ENCODE peak calls at places on chromosomes 4 and X, in seven cellular contexts. Z, G, M, J, D, O and C are unnamed samples.

GRCh38 chr4:65880594-65880993 is 210.3 kb upstream of the EPHA5 start:
- DNase-seq in Z (no peak), G (peak; percentile 3), M (no peak), J (no peak), D (no peak), O (no peak), C (no peak)

GRCh38 chr4:92265066-92265465 is 38.7 kb upstream of the GRID2 start:
- DNase-seq in Z (peak; percentile 4), G (no peak), M (no peak), J (no peak), D (no peak), O (no peak), C (no peak)

GRCh38 chrX:133987188-133987587 is 1.8 kb upstream of the GPC3 start:
- DNase-seq in Z (no peak), G (no peak), M (no peak), J (no peak), D (no peak), O (no peak), C (no peak)

GRCh38 chrX:107482046-107482445 is 32.6 kb downstream of the FRMPD3 start:
- DNase-seq in Z (no peak), G (no peak), M (no peak), J (no peak), D (no peak), O (no peak), C (no peak)

GRCh38 chrX:7145454-7145853 is 2.1 kb upstream of the STS start:
- DNase-seq in Z (peak; percentile 32), G (no peak), M (no peak), J (no peak), D (no peak), O (no peak), C (peak; percentile 31)

GRCh38 chr4:144967161-144967560 is 130.8 kb downstream of the ANAPC10 start:
- DNase-seq in Z (no peak), G (no peak), M (no peak), J (no peak), D (no peak), O (no peak), C (no peak)

GRCh38 chr4:102640669-102641068 is 120.1 kb downstream of the MANBA start:
- DNase-seq in Z (peak; percentile 78), G (peak; percentile 73), M (no peak), J (peak; percentile 60), D (no peak), O (no peak), C (peak; percentile 47)

GRCh38 chr4:156291317-156291716 is 337.7 kb upstream of the CTSO start:
- DNase-seq in Z (peak; percentile 34), G (peak; percentile 60), M (no peak), J (peak; percentile 51), D (no peak), O (no peak), C (peak; percentile 52)

GRCh38 chr4:67871867-67872266 is 11.9 kb downstream of the TMPRSS11D start:
- DNase-seq in Z (peak; percentile 60), G (peak; percentile 76), M (no peak), J (peak; percentile 63), D (no peak), O (no peak), C (peak; percentile 59)

GRCh38 chr4:133152330-133152791 is 3.3 kb downstream of the PCDH10 start:
- DNase-seq in Z (no peak), G (no peak), M (no peak), J (no peak), D (no peak), O (peak; percentile 4), C (no peak)

GRCh38 chr4:126495163-126495752 is 1137.5 kb upstream of the INTU start:
- DNase-seq in Z (no peak), G (no peak), M (no peak), J (no peak), D (no peak), O (no peak), C (no peak)

GRCh38 chr4:137980641-137981040 is 261.5 kb downstream of the SLC7A11 start:
- DNase-seq in Z (no peak), G (no peak), M (no peak), J (no peak), D (no peak), O (no peak), C (no peak)

GRCh38 chr4:79042079-79042674 is 102.9 kb upstream of the PAQR3 start:
- DNase-seq in Z (peak; percentile 50), G (peak; percentile 40), M (no peak), J (peak; percentile 23), D (peak; percentile 9), O (no peak), C (peak; percentile 11)

GRCh38 chr4:120554086-120554485 is 368.4 kb downstream of the PRDM5 start:
- DNase-seq in Z (no peak), G (no peak), M (no peak), J (no peak), D (no peak), O (no peak), C (no peak)

GRCh38 chr4:13851541-13851940 is 224.0 kb upstream of the BOD1L1 start:
- DNase-seq in Z (no peak), G (no peak), M (no peak), J (no peak), D (no peak), O (no peak), C (no peak)

GRCh38 chr4:21649691-21650090 is 298.9 kb downstream of the KCNIP4 start:
- DNase-seq in Z (peak; percentile 19), G (no peak), M (no peak), J (no peak), D (no peak), O (no peak), C (no peak)

GRCh38 chr4:98267498-98267897 is 6.3 kb downstream of the RAP1GDS1 start:
- DNase-seq in Z (no peak), G (no peak), M (no peak), J (no peak), D (no peak), O (no peak), C (no peak)

GRCh38 chr4:48635310-48635709 is 144.8 kb downstream of the FRYL start:
- DNase-seq in Z (no peak), G (peak; percentile 46), M (no peak), J (peak; percentile 37), D (no peak), O (no peak), C (peak; percentile 59)

GRCh38 chrX:23944234-23944633 is 36.4 kb downstream of the CXorf58 start:
- DNase-seq in Z (no peak), G (no peak), M (no peak), J (no peak), D (no peak), O (no peak), C (no peak)

GRCh38 chrX:135295238-135295943 is 13.9 kb upstream of the ETDC start:
- DNase-seq in Z (peak; percentile 25), G (peak; percentile 25), M (peak; percentile 28), J (no peak), D (no peak), O (peak; percentile 8), C (peak; percentile 3)

GRCh38 chrX:9847071-9847470 is 60.8 kb downstream of the SHROOM2 start:
- DNase-seq in Z (peak; percentile 79), G (peak; percentile 81), M (no peak), J (peak; percentile 25), D (peak; percentile 49), O (no peak), C (peak; percentile 37)

GRCh38 chr4:16914208-16914607 is 15.8 kb upstream of the LDB2 start:
- DNase-seq in Z (no peak), G (peak; percentile 34), M (no peak), J (peak; percentile 51), D (peak; percentile 1), O (no peak), C (peak; percentile 55)

GRCh38 chr4:163382178-163382869 is 38.6 kb downstream of the NPY5R start:
- DNase-seq in Z (no peak), G (no peak), M (no peak), J (no peak), D (no peak), O (no peak), C (no peak)

DNA sequence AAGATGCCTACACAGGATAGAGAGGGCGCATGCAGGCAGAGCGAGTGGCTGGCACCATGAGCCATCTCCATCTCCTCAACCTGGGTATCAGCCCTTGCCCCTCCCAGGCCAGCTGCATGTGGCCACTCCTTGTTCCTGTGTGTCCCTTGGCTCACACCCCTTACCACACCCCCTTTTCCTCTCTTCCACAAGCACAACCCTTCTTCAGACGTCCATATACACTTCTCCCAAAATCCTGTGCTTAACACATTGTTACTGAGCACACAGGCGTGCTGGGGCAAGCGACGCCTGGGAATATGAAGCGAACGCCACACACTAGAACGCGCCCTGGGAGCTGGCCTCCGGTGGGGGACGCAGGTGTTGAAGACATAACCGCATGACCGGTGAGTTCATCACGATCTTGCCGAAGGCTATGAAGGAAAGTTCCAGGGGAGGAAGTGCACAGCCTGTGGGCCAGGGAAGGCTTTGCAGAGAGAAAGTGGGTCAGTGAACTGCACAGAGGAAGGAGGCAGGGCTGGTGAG is 19.1 kb upstream of the KIAA0232 start:
- DNase-seq in Z (no peak), G (no peak), M (no peak), J (no peak), D (no peak), O (no peak), C (no peak)
- TF ChIP-seq CTCF in Z (peak; percentile 37), G (peak; percentile 15), M (no peak), J (no peak), D (no peak), O (no peak), C (peak; percentile 24)

DNA sequence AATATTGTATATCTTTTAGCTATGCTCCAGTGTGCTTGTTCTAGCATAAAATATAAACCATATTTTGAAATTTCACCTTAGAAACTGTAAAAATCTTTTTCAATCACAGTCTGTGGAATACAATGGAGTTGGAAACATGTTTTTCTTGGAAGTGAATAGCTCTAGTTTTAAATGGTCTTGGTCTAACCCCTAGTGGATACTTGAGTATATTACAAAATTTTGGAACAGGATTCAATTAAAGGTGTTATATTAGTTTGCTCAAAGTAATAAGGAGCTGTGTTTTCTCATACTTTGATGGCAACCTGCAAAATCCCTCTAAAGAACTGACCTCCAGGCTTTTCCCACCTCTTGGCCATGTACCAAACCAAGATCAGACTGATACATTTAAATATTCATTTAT is 48.2 kb downstream of the STK26 start:
- DNase-seq in Z (peak; percentile 27), G (peak; percentile 36), M (no peak), J (no peak), D (no peak), O (no peak), C (peak; percentile 12)
- TF ChIP-seq CTCF in Z (peak; percentile 40), G (peak; percentile 12), M (peak; percentile 44), J (peak; percentile 51), D (no peak), O (no peak), C (peak; percentile 33)

DNA sequence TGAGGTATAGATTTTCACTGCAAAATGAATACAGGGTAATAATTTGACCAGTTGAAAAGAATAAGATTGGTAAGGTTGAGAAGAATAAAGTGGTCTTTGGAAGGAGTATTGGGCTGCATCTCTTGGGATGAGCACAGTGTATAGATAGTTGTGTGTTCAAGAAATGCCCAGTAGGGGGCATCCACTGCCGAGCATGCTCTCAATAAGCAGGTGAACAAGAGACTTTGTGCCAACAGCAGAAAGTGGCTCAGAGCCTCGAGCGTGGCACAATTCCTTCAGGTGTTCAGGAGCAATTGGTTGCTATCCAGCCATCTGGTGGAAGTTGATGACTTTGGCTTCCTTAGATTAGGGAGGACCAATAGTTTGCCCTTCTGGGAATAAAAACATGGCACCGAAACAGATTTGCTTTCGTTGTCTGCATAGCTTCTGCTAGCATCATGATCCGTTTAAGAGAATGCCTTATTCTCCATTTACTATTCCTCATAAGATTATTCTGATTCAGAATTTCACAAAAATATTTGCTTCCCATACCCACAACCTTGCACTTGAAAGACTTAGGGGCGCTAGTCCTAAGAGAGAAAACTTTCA is 258.1 kb upstream of the NEIL3 start:
- DNase-seq in Z (peak; percentile 22), G (peak; percentile 55), M (no peak), J (no peak), D (peak; percentile 15), O (no peak), C (no peak)
- TF ChIP-seq CTCF in Z (peak; percentile 54), G (peak; percentile 55), M (peak; percentile 23), J (peak; percentile 81), D (no peak), O (peak; percentile 25), C (peak; percentile 29)

GRCh38 chr4:18767921-18768320 is 746.4 kb upstream of the LCORL start:
- DNase-seq in Z (no peak), G (no peak), M (no peak), J (no peak), D (no peak), O (no peak), C (no peak)
- TF ChIP-seq CTCF in Z (no peak), G (no peak), M (no peak), J (no peak), D (no peak), O (no peak), C (no peak)